ENCODE peak calls at places on chromosome 6, in six cellular contexts. One of them, this sample, is unnamed.

GRCh38 chr6:6005467-6006427 is 978 bp downstream of the NRN1 start:
- DNase-seq in stimulated activated effector memory CD8-positive, alpha-beta T cell treated with anti-CD3 and anti-CD28 coated beads, Interleukin-12 subunit alpha, Interleukin-12 subunit beta, amount 100 ng/mL, for 72 hours: no peak
- DNase-seq in GM23248: peak
- DNase-seq in NCI-H774: no peak
- DNase-seq in HS-5: no peak
- DNase-seq in left cardiac atrium: no peak
- DNase-seq in this sample: no peak

GRCh38 chr6:137307163-137307851 is 88.1 kb upstream of the IFNGR1 start:
- DNase-seq in HS-5: no peak
- DNase-seq in GM23248: no peak
- DNase-seq in stimulated activated effector memory CD8-positive, alpha-beta T cell treated with anti-CD3 and anti-CD28 coated beads, Interleukin-12 subunit alpha, Interleukin-12 subunit beta, amount 100 ng/mL, for 72 hours: no peak
- DNase-seq in left cardiac atrium: no peak
- DNase-seq in NCI-H774: no peak
- DNase-seq in this sample: no peak

GRCh38 chr6:158047120-158047518 is 65.5 kb downstream of the SYNJ2 start:
- DNase-seq in HS-5: no peak
- DNase-seq in GM23248: peak
- DNase-seq in NCI-H774: no peak
- DNase-seq in left cardiac atrium: peak
- DNase-seq in stimulated activated effector memory CD8-positive, alpha-beta T cell treated with anti-CD3 and anti-CD28 coated beads, Interleukin-12 subunit alpha, Interleukin-12 subunit beta, amount 100 ng/mL, for 72 hours: peak
- DNase-seq in this sample: no peak

GRCh38 chr6:7051780-7052440 is 55.9 kb upstream of the RREB1 start:
- DNase-seq in HS-5: no peak
- DNase-seq in stimulated activated effector memory CD8-positive, alpha-beta T cell treated with anti-CD3 and anti-CD28 coated beads, Interleukin-12 subunit alpha, Interleukin-12 subunit beta, amount 100 ng/mL, for 72 hours: no peak
- DNase-seq in NCI-H774: peak
- DNase-seq in left cardiac atrium: peak
- DNase-seq in GM23248: peak
- DNase-seq in this sample: peak

GRCh38 chr6:101668496-101668895 is 275.0 kb downstream of the GRIK2 start:
- DNase-seq in HS-5: no peak
- DNase-seq in NCI-H774: peak
- DNase-seq in GM23248: peak
- DNase-seq in left cardiac atrium: no peak
- DNase-seq in stimulated activated effector memory CD8-positive, alpha-beta T cell treated with anti-CD3 and anti-CD28 coated beads, Interleukin-12 subunit alpha, Interleukin-12 subunit beta, amount 100 ng/mL, for 72 hours: no peak
- DNase-seq in this sample: peak

GRCh38 chr6:96520039-96520850 is 1.4 kb upstream of the UFL1 start:
- DNase-seq in left cardiac atrium: no peak
- DNase-seq in stimulated activated effector memory CD8-positive, alpha-beta T cell treated with anti-CD3 and anti-CD28 coated beads, Interleukin-12 subunit alpha, Interleukin-12 subunit beta, amount 100 ng/mL, for 72 hours: no peak
- DNase-seq in GM23248: peak
- DNase-seq in NCI-H774: no peak
- DNase-seq in HS-5: no peak
- DNase-seq in this sample: no peak

GRCh38 chr6:24419526-24419925 is 16.8 kb downstream of the MRS2 start:
- DNase-seq in left cardiac atrium: no peak
- DNase-seq in HS-5: no peak
- DNase-seq in NCI-H774: no peak
- DNase-seq in stimulated activated effector memory CD8-positive, alpha-beta T cell treated with anti-CD3 and anti-CD28 coated beads, Interleukin-12 subunit alpha, Interleukin-12 subunit beta, amount 100 ng/mL, for 72 hours: no peak
- DNase-seq in GM23248: no peak
- DNase-seq in this sample: no peak

GRCh38 chr6:2578729-2579128 is 172.0 kb downstream of the MYLK4 start:
- DNase-seq in left cardiac atrium: no peak
- DNase-seq in GM23248: peak
- DNase-seq in NCI-H774: no peak
- DNase-seq in HS-5: no peak
- DNase-seq in stimulated activated effector memory CD8-positive, alpha-beta T cell treated with anti-CD3 and anti-CD28 coated beads, Interleukin-12 subunit alpha, Interleukin-12 subunit beta, amount 100 ng/mL, for 72 hours: no peak
- DNase-seq in this sample: no peak

GRCh38 chr6:6875818-6876470 is 231.8 kb upstream of the RREB1 start:
- DNase-seq in HS-5: peak
- DNase-seq in NCI-H774: no peak
- DNase-seq in stimulated activated effector memory CD8-positive, alpha-beta T cell treated with anti-CD3 and anti-CD28 coated beads, Interleukin-12 subunit alpha, Interleukin-12 subunit beta, amount 100 ng/mL, for 72 hours: no peak
- DNase-seq in GM23248: peak
- DNase-seq in left cardiac atrium: no peak
- DNase-seq in this sample: no peak

GRCh38 chr6:20744911-20745557 is 210.8 kb downstream of the CDKAL1 start:
- DNase-seq in HS-5: no peak
- DNase-seq in stimulated activated effector memory CD8-positive, alpha-beta T cell treated with anti-CD3 and anti-CD28 coated beads, Interleukin-12 subunit alpha, Interleukin-12 subunit beta, amount 100 ng/mL, for 72 hours: no peak
- DNase-seq in GM23248: no peak
- DNase-seq in NCI-H774: peak
- DNase-seq in left cardiac atrium: no peak
- DNase-seq in this sample: peak

GRCh38 chr6:38678178-38678760 is 24.7 kb downstream of the GLO1 start:
- DNase-seq in stimulated activated effector memory CD8-positive, alpha-beta T cell treated with anti-CD3 and anti-CD28 coated beads, Interleukin-12 subunit alpha, Interleukin-12 subunit beta, amount 100 ng/mL, for 72 hours: no peak
- DNase-seq in HS-5: no peak
- DNase-seq in NCI-H774: no peak
- DNase-seq in GM23248: no peak
- DNase-seq in left cardiac atrium: no peak
- DNase-seq in this sample: no peak

GRCh38 chr6:119210596-119210995 is 132.1 kb upstream of the FAM184A start:
- DNase-seq in GM23248: no peak
- DNase-seq in stimulated activated effector memory CD8-positive, alpha-beta T cell treated with anti-CD3 and anti-CD28 coated beads, Interleukin-12 subunit alpha, Interleukin-12 subunit beta, amount 100 ng/mL, for 72 hours: no peak
- DNase-seq in NCI-H774: no peak
- DNase-seq in left cardiac atrium: no peak
- DNase-seq in HS-5: no peak
- DNase-seq in this sample: no peak

GRCh38 chr6:87706187-87706966 is 4.3 kb upstream of the AKIRIN2 start:
- DNase-seq in left cardiac atrium: no peak
- DNase-seq in NCI-H774: no peak
- DNase-seq in HS-5: no peak
- DNase-seq in stimulated activated effector memory CD8-positive, alpha-beta T cell treated with anti-CD3 and anti-CD28 coated beads, Interleukin-12 subunit alpha, Interleukin-12 subunit beta, amount 100 ng/mL, for 72 hours: no peak
- DNase-seq in GM23248: peak
- DNase-seq in this sample: no peak

GRCh38 chr6:44667226-44667625 is 279.7 kb downstream of the CDC5L start:
- DNase-seq in NCI-H774: no peak
- DNase-seq in HS-5: peak
- DNase-seq in left cardiac atrium: no peak
- DNase-seq in stimulated activated effector memory CD8-positive, alpha-beta T cell treated with anti-CD3 and anti-CD28 coated beads, Interleukin-12 subunit alpha, Interleukin-12 subunit beta, amount 100 ng/mL, for 72 hours: no peak
- DNase-seq in GM23248: peak
- DNase-seq in this sample: no peak

GRCh38 chr6:154602708-154603107 is 92.2 kb upstream of the CNKSR3 start:
- DNase-seq in HS-5: no peak
- DNase-seq in GM23248: no peak
- DNase-seq in NCI-H774: no peak
- DNase-seq in left cardiac atrium: no peak
- DNase-seq in stimulated activated effector memory CD8-positive, alpha-beta T cell treated with anti-CD3 and anti-CD28 coated beads, Interleukin-12 subunit alpha, Interleukin-12 subunit beta, amount 100 ng/mL, for 72 hours: no peak
- DNase-seq in this sample: no peak

GRCh38 chr6:4370066-4370465 is 234.7 kb upstream of the ECI2 start:
- DNase-seq in NCI-H774: no peak
- DNase-seq in GM23248: peak
- DNase-seq in stimulated activated effector memory CD8-positive, alpha-beta T cell treated with anti-CD3 and anti-CD28 coated beads, Interleukin-12 subunit alpha, Interleukin-12 subunit beta, amount 100 ng/mL, for 72 hours: no peak
- DNase-seq in left cardiac atrium: no peak
- DNase-seq in HS-5: peak
- DNase-seq in this sample: no peak

GRCh38 chr6:134722429-134722828 is 227.5 kb downstream of the ALDH8A1 start:
- DNase-seq in NCI-H774: no peak
- DNase-seq in HS-5: no peak
- DNase-seq in stimulated activated effector memory CD8-positive, alpha-beta T cell treated with anti-CD3 and anti-CD28 coated beads, Interleukin-12 subunit alpha, Interleukin-12 subunit beta, amount 100 ng/mL, for 72 hours: no peak
- DNase-seq in GM23248: peak
- DNase-seq in left cardiac atrium: no peak
- DNase-seq in this sample: no peak

GRCh38 chr6:6390849-6391602 is 70.6 kb upstream of the F13A1 start:
- DNase-seq in stimulated activated effector memory CD8-positive, alpha-beta T cell treated with anti-CD3 and anti-CD28 coated beads, Interleukin-12 subunit alpha, Interleukin-12 subunit beta, amount 100 ng/mL, for 72 hours: no peak
- DNase-seq in GM23248: no peak
- DNase-seq in HS-5: no peak
- DNase-seq in NCI-H774: no peak
- DNase-seq in left cardiac atrium: no peak
- DNase-seq in this sample: no peak

GRCh38 chr6:124867126-124867525 is 95.1 kb upstream of the RNF217 start:
- DNase-seq in left cardiac atrium: no peak
- DNase-seq in GM23248: no peak
- DNase-seq in NCI-H774: peak
- DNase-seq in stimulated activated effector memory CD8-positive, alpha-beta T cell treated with anti-CD3 and anti-CD28 coated beads, Interleukin-12 subunit alpha, Interleukin-12 subunit beta, amount 100 ng/mL, for 72 hours: no peak
- DNase-seq in HS-5: no peak
- DNase-seq in this sample: peak

GRCh38 chr6:7528565-7528964 is 12.9 kb upstream of the DSP start:
- DNase-seq in stimulated activated effector memory CD8-positive, alpha-beta T cell treated with anti-CD3 and anti-CD28 coated beads, Interleukin-12 subunit alpha, Interleukin-12 subunit beta, amount 100 ng/mL, for 72 hours: no peak
- DNase-seq in left cardiac atrium: no peak
- DNase-seq in GM23248: peak
- DNase-seq in HS-5: no peak
- DNase-seq in NCI-H774: no peak
- DNase-seq in this sample: no peak

GRCh38 chr6:31663961-31664789 is 622 bp downstream of the GPANK1 start:
- DNase-seq in HS-5: peak
- DNase-seq in GM23248: peak
- DNase-seq in stimulated activated effector memory CD8-positive, alpha-beta T cell treated with anti-CD3 and anti-CD28 coated beads, Interleukin-12 subunit alpha, Interleukin-12 subunit beta, amount 100 ng/mL, for 72 hours: peak
- DNase-seq in NCI-H774: no peak
- DNase-seq in left cardiac atrium: peak
- DNase-seq in this sample: peak

GRCh38 chr6:72787521-72788031 is 165.7 kb downstream of the KCNQ5 start:
- DNase-seq in HS-5: peak
- DNase-seq in GM23248: peak
- DNase-seq in NCI-H774: no peak
- DNase-seq in left cardiac atrium: no peak
- DNase-seq in stimulated activated effector memory CD8-positive, alpha-beta T cell treated with anti-CD3 and anti-CD28 coated beads, Interleukin-12 subunit alpha, Interleukin-12 subunit beta, amount 100 ng/mL, for 72 hours: no peak
- DNase-seq in this sample: peak

GRCh38 chr6:154773610-154774089 is 40.4 kb downstream of the SCAF8 start:
- DNase-seq in GM23248: no peak
- DNase-seq in HS-5: no peak
- DNase-seq in NCI-H774: no peak
- DNase-seq in stimulated activated effector memory CD8-positive, alpha-beta T cell treated with anti-CD3 and anti-CD28 coated beads, Interleukin-12 subunit alpha, Interleukin-12 subunit beta, amount 100 ng/mL, for 72 hours: no peak
- DNase-seq in left cardiac atrium: no peak
- DNase-seq in this sample: no peak

GRCh38 chr6:2938004-2938631 is 33.2 kb downstream of the SERPINB6 start:
- DNase-seq in stimulated activated effector memory CD8-positive, alpha-beta T cell treated with anti-CD3 and anti-CD28 coated beads, Interleukin-12 subunit alpha, Interleukin-12 subunit beta, amount 100 ng/mL, for 72 hours: no peak
- DNase-seq in NCI-H774: no peak
- DNase-seq in GM23248: no peak
- DNase-seq in left cardiac atrium: peak
- DNase-seq in HS-5: no peak
- DNase-seq in this sample: no peak

GRCh38 chr6:63527658-63528514 is 44.4 kb upstream of the LOC128125822 start:
- DNase-seq in NCI-H774: no peak
- DNase-seq in HS-5: peak
- DNase-seq in GM23248: peak
- DNase-seq in stimulated activated effector memory CD8-positive, alpha-beta T cell treated with anti-CD3 and anti-CD28 coated beads, Interleukin-12 subunit alpha, Interleukin-12 subunit beta, amount 100 ng/mL, for 72 hours: no peak
- DNase-seq in left cardiac atrium: no peak
- DNase-seq in this sample: no peak

GRCh38 chr6:134372603-134373281 is 54.8 kb upstream of the SGK1 start:
- DNase-seq in HS-5: no peak
- DNase-seq in GM23248: peak
- DNase-seq in NCI-H774: no peak
- DNase-seq in stimulated activated effector memory CD8-positive, alpha-beta T cell treated with anti-CD3 and anti-CD28 coated beads, Interleukin-12 subunit alpha, Interleukin-12 subunit beta, amount 100 ng/mL, for 72 hours: no peak
- DNase-seq in left cardiac atrium: peak
- DNase-seq in this sample: no peak

GRCh38 chr6:106300944-106301343 is 24.6 kb downstream of the ATG5 start:
- DNase-seq in GM23248: peak
- DNase-seq in left cardiac atrium: no peak
- DNase-seq in NCI-H774: peak
- DNase-seq in HS-5: no peak
- DNase-seq in stimulated activated effector memory CD8-positive, alpha-beta T cell treated with anti-CD3 and anti-CD28 coated beads, Interleukin-12 subunit alpha, Interleukin-12 subunit beta, amount 100 ng/mL, for 72 hours: no peak
- DNase-seq in this sample: no peak

GRCh38 chr6:170292778-170293164 is 1.9 kb upstream of the DLL1 start:
- DNase-seq in left cardiac atrium: no peak
- DNase-seq in GM23248: peak
- DNase-seq in NCI-H774: peak
- DNase-seq in HS-5: no peak
- DNase-seq in stimulated activated effector memory CD8-positive, alpha-beta T cell treated with anti-CD3 and anti-CD28 coated beads, Interleukin-12 subunit alpha, Interleukin-12 subunit beta, amount 100 ng/mL, for 72 hours: no peak
- DNase-seq in this sample: peak

This sample was measured in NCI-H1417.